ENCODE peak calls at places on chromosomes 11 and 22, in ten cellular contexts. N, J, Y, H, D, O, Z, W, K and S are unnamed samples.

GRCh38 chr22:32693102-32693501 is 108.4 kb upstream of the TIMP3 start:
- DNase-seq in N (no peak), J (no peak), Y (no peak), W (no peak), H (no peak), Z (no peak), O (peak; percentile 26), K (no peak), D (no peak), S (no peak)

GRCh38 chr11:96390403-96390830 is 604 bp downstream of the JRKL start:
- DNase-seq in Y (no peak), N (no peak), H (no peak), J (no peak), K (no peak), Z (no peak), W (no peak), D (no peak), O (no peak), S (no peak)

GRCh38 chr11:77117485-77117884 is 10.6 kb upstream of the MYO7A start:
- DNase-seq in H (no peak), Y (no peak), O (no peak), K (no peak), J (no peak), N (no peak), Z (no peak), D (no peak), W (no peak), S (no peak)

GRCh38 chr11:13834463-13834862 is 128.1 kb upstream of the SPON1 start:
- DNase-seq in Y (no peak), K (no peak), O (no peak), D (no peak), J (no peak), H (no peak), Z (no peak), W (no peak), N (no peak), S (peak; percentile 65)

GRCh38 chr11:71269603-71270511 is 17.5 kb upstream of the SHANK2 start:
- DNase-seq in H (no peak), W (no peak), K (no peak), Z (no peak), N (no peak), J (no peak), D (no peak), Y (no peak), O (no peak), S (no peak)

GRCh38 chr11:73779084-73779902 is 8.4 kb upstream of the MRPL48 start:
- DNase-seq in O (peak; percentile 95), W (peak; percentile 99), D (peak; percentile 99), Y (peak; percentile 99), J (peak; percentile 96), H (peak; percentile 99), Z (peak; percentile 100), N (peak; percentile 98), K (peak; percentile 99), S (peak; percentile 97)

GRCh38 chr11:14059491-14059890 is 97.0 kb downstream of the SPON1 start:
- DNase-seq in J (no peak), N (no peak), W (no peak), K (peak; percentile 23), D (peak; percentile 26), O (no peak), Z (no peak), Y (no peak), H (no peak), S (no peak)

GRCh38 chr22:31607696-31608095 is 54.3 kb downstream of the PISD start:
- DNase-seq in J (no peak), Y (no peak), Z (peak; percentile 57), H (no peak), D (no peak), K (no peak), W (no peak), O (no peak), N (no peak), S (no peak)

GRCh38 chr11:16036218-16036617 is 320.1 kb downstream of the SOX6 start:
- DNase-seq in W (no peak), K (no peak), J (no peak), Y (no peak), Z (no peak), N (no peak), D (no peak), H (no peak), O (no peak), S (no peak)

DNA sequence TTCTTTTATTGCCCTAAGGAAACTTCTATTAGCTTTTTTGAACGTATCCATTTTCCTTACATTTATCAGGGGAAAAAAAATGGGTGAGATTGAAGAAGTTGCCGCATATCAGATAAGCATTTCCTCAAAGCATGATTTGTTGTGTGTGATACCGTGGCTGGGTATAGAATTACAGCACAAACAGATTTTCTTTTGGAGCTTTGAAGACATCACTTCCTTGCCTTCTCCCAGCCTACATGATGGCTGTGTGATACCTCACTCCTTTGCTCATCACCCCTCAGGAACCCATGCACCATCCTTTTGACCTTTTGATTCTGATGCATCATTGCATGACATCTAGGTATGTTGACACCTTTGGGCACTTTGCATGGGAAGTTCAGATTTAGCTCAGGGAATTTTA is 1155.3 kb downstream of the BRD1 start:
- DNase-seq in D (no peak), Y (no peak), K (no peak), N (no peak), Z (no peak), W (no peak), O (no peak), H (no peak), J (no peak), S (no peak)
- H3K4me3 ChIP-seq in D (no peak overlapping the region), Y (no peak overlapping the region), K (no peak overlapping the region), N (no peak overlapping the region), Z (no peak overlapping the region), W (no peak overlapping the region), O (no peak overlapping the region), H (no peak overlapping the region), J (no peak overlapping the region), S (no peak overlapping the region)

GRCh38 chr11:45597116-45597515 is 68.3 kb downstream of the CHST1 start:
- DNase-seq in H (no peak), Z (no peak), O (no peak), Y (no peak), W (no peak), D (no peak), J (no peak), N (no peak), K (no peak), S (no peak)
- H3K27me3 ChIP-seq in H (no peaks in the 10 kb centered on the region), Z (no peaks in the 10 kb centered on the region), O (no peaks in the 10 kb centered on the region), Y (peaks cover 60% of the 10 kb centered on the region), W (no peaks in the 10 kb centered on the region), D (no peaks in the 10 kb centered on the region), J (no peaks in the 10 kb centered on the region), N (no peaks in the 10 kb centered on the region), K (peaks cover 41% of the 10 kb centered on the region), S (no peaks in the 10 kb centered on the region)

DNA sequence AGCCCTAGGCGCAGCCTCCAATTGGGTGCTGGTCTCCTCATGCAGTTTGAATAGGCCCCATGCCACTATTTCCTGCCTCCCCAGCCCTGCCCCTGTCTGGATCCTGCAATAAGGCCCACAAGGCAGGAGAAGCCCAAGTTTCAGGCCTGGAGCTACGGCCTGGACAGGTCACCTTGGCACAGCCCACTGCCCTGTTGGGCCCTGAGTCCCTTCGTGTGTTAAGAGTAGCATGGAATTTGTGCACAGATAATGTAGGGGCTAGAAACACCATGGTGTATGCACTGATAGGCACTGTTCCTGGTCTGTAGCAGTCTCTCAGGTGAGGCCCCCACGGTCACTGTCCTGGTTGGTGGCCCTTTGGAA is 20.1 kb downstream of the CDC45 start:
- DNase-seq in Z (no peak), J (no peak), W (no peak), D (no peak), Y (no peak), K (no peak), N (no peak), H (no peak), O (no peak), S (no peak)
- H3K36me3 ChIP-seq in Z (no peaks in the 10 kb centered on the region), J (no peaks in the 10 kb centered on the region), W (no peaks in the 10 kb centered on the region), D (no peaks in the 10 kb centered on the region), Y (no peaks in the 10 kb centered on the region), K (peaks cover 6% of the 10 kb centered on the region), N (no peaks in the 10 kb centered on the region), H (no peaks in the 10 kb centered on the region), O (no peaks in the 10 kb centered on the region), S (peaks cover 14% of the 10 kb centered on the region)

DNA sequence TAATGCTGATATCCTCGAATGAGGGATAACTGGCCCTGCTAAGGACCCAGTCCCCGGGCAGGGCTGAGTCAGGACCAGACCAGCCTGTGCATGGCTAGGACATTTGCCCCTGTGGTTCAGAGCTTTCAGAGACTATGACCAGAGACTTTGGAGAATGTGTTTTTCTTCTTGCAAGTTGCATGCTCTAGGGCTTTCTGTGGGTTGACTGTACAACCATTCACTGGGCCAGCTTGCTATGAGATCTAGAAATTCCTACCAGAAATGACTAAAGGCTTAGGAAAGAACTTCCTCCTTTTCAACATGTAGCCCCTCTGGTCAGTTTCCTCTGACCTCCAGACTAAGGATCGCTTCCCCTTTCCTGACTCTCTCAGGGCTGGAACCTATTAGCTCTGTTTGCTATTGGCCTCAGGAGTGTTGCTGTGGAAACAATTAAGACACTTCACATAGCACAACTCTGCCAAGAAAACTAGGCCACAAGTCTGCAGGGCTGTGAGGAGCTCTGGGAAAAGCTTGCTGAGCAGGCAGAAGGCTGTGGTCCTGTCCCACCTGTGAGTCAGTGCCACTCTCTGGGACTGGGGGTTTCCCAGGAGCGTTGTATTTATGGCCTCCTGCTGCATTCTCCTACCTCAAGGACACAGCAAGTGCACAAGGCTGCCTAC is 10.7 kb downstream of the CRY2 start:
- DNase-seq in O (no peak), J (no peak), Z (no peak), H (peak; percentile 84), W (peak; percentile 64), N (no peak), Y (peak; percentile 51), K (peak; percentile 74), D (peak; percentile 75), S (no peak)
- H3K4me3 ChIP-seq in O (no peak overlapping the region), J (no peak overlapping the region), Z (no peak overlapping the region), H (no peak overlapping the region), W (no peak overlapping the region), N (no peak overlapping the region), Y (peak overlapping the region; percentile 37), K (no peak overlapping the region), D (no peak overlapping the region), S (no peak overlapping the region)

DNA sequence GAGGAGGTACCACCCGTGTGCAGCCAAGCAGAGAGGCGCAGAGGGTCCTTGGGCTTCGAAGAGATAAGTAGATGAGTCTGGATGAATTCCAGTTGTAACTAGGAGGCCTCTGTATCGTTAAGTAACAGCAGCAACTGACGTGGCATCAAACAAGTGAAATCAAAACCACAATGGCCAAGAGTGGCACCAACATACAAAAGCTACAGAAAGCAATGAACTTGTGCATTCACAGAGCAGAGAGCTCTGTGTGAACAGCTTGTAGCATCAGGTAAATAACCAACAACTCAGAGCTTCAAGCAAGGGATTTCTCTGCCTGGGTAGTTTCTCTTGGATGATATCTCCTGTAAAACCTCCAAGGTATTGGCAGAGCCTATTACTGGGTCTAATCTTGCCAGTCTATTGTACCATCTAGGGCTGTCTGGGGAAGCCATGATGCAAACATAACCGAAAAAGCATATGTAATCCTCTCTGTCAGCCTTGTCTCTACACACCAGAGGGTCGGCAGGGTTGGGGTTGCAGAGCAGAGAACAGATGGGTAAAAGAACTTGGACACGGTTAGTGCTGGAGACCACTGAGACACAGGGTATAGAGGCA is 83.1 kb upstream of the USP47 start:
- DNase-seq in Y (no peak), D (no peak), J (no peak), N (no peak), O (no peak), W (no peak), K (no peak), Z (no peak), H (no peak), S (no peak)
- H3K27me3 ChIP-seq in Y (peaks cover 5% of the 10 kb centered on the region), D (no peaks in the 10 kb centered on the region), J (no peaks in the 10 kb centered on the region), N (no peaks in the 10 kb centered on the region), O (peaks cover 7% of the 10 kb centered on the region), W (no peaks in the 10 kb centered on the region), K (peaks cover 9% of the 10 kb centered on the region), Z (no peaks in the 10 kb centered on the region), H (no peaks in the 10 kb centered on the region), S (no peaks in the 10 kb centered on the region)